ENCODE peak calls at places on chromosomes 13 and 19, in five cellular contexts. T is Karpas-422, B is OCI-LY7, G is neuronal stem cell, I is GM06990. L is an unnamed sample.

GRCh38 chr19:47228937-47229673 is 1.9 kb downstream of the BBC3 start:
- DNase-seq in T (no peak), B (peak; percentile 42), G (no peak), I (peak; percentile 38), L (peak; percentile 42)

GRCh38 chr19:19232231-19232630 is 20.5 kb downstream of the NCAN start:
- DNase-seq in T (no peak), B (no peak), G (no peak), I (no peak), L (no peak)

GRCh38 chr19:55624109-55625003 is at the start of gene ZNF784:
- DNase-seq in T (peak; percentile 99), B (peak; percentile 97), G (peak; percentile 96), I (peak; percentile 88), L (peak; percentile 95)

GRCh38 chr19:36121486-36122124 is 6.3 kb downstream of the TBCB start:
- DNase-seq in T (no peak), B (no peak), G (no peak), I (no peak), L (peak; percentile 30)

GRCh38 chr19:1154731-1155351 is 19.2 kb downstream of the SBNO2 start:
- DNase-seq in T (no peak), B (no peak), G (no peak), I (no peak), L (peak; percentile 84)

GRCh38 chr19:294819-295686 is 3.9 kb upstream of the PLPP2 start:
- DNase-seq in T (peak; percentile 61), B (peak; percentile 13), G (no peak), I (no peak), L (no peak)

GRCh38 chr19:20503536-20503935 is 62.0 kb downstream of the ZNF737 start:
- DNase-seq in T (no peak), B (no peak), G (no peak), I (no peak), L (no peak)

GRCh38 chr13:33536639-33537425 is 251.3 kb upstream of the STARD13 start:
- DNase-seq in T (no peak), B (no peak), G (no peak), I (no peak), L (no peak)

GRCh38 chr19:12840091-12841079 is 2.1 kb downstream of the MAST1 start:
- DNase-seq in T (peak; percentile 95), B (peak; percentile 90), G (peak; percentile 98), I (peak; percentile 77), L (peak; percentile 82)

GRCh38 chr13:37870895-37871550 is 1.5 kb upstream of the TRPC4 start:
- DNase-seq in T (no peak), B (no peak), G (no peak), I (no peak), L (no peak)

GRCh38 chr13:45372189-45373115 is 31.5 kb upstream of the TPT1 start:
- DNase-seq in T (no peak), B (no peak), G (no peak), I (no peak), L (no peak)

GRCh38 chr13:45368571-45368970 is 27.6 kb upstream of the TPT1 start:
- DNase-seq in T (no peak), B (no peak), G (no peak), I (no peak), L (no peak)

GRCh38 chr13:45369116-45369515 is 28.1 kb upstream of the TPT1 start:
- DNase-seq in T (no peak), B (no peak), G (no peak), I (no peak), L (no peak)

GRCh38 chr13:45373116-45373606 is 32.2 kb upstream of the TPT1 start:
- DNase-seq in T (no peak), B (no peak), G (no peak), I (no peak), L (no peak)

GRCh38 chr13:45370922-45371406 is 30.0 kb upstream of the TPT1 start:
- DNase-seq in T (peak; percentile 79), B (peak; percentile 19), G (peak; percentile 75), I (peak; percentile 48), L (peak; percentile 72)
- H3K4me3 ChIP-seq in T (no peak overlapping the region), B (no peak overlapping the region), G (no peak overlapping the region), I (no peak overlapping the region), L (peak overlapping the region; percentile 33)

GRCh38 chr13:50152655-50153309 is 137.5 kb downstream of the KCNRG start:
- DNase-seq in T (peak; percentile 71), B (peak; percentile 81), G (no peak), I (no peak), L (no peak)
- H3K4me3 ChIP-seq in T (peak overlapping the region; percentile 36), B (peak overlapping the region; percentile 52), G (no peak overlapping the region), I (no peak overlapping the region), L (no peak overlapping the region)

DNA sequence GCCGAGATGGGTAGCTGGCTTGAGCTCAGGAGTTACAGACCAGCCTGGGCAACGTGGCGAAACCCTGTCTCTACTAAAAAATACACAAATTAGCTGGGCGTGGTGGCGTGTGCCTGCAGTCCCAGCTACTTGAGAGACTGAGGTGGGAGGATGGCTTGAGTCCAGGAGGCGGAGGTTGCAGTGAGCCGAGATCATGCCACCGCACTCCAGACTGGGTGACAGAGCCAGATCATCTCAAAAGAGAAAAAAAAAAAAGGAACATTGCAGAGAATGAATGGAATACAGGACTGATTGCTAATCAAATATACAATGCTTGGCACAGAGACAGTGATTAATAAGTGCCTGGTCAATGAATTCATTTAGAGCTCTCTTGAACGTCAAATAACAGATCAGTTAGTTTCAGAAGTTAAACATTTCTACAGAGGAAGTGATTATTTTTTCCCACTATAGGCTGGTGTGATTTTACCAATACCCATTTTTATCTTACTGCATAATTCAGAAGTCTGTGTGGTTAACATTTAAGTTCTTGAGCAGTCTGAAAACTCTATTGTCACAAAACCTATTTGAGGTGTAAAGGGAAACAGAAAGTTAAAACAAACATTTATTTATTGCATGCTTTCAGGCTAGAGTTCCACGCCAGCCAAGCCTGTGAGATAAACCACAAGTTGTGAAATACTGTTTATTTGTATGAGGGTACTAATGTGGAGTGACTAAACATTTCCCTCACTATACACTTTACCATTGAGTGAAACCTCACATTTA is 7.7 kb upstream of the TBC1D4 start:
- DNase-seq in T (no peak), B (no peak), G (no peak), I (peak; percentile 44), L (peak; percentile 36)
- H3K4me3 ChIP-seq in T (no peak overlapping the region), B (no peak overlapping the region), G (no peak overlapping the region), I (no peak overlapping the region), L (no peak overlapping the region)

GRCh38 chr13:66994097-66994496 is 236.0 kb downstream of the PCDH9 start:
- DNase-seq in T (peak; percentile 93), B (peak; percentile 90), G (peak; percentile 65), I (no peak), L (peak; percentile 76)

GRCh38 chr13:66996503-66996902 is 233.6 kb downstream of the PCDH9 start:
- DNase-seq in T (no peak), B (no peak), G (no peak), I (no peak), L (no peak)

GRCh38 chr13:66995366-66995663 is 234.8 kb downstream of the PCDH9 start:
- DNase-seq in T (no peak), B (peak; percentile 96), G (no peak), I (no peak), L (no peak)

GRCh38 chr13:66992683-66993082 is 237.5 kb downstream of the PCDH9 start:
- DNase-seq in T (no peak), B (no peak), G (no peak), I (no peak), L (no peak)

GRCh38 chr13:66994498-66995365 is 235.4 kb downstream of the PCDH9 start:
- DNase-seq in T (peak; percentile 53), B (peak; percentile 64), G (no peak), I (no peak), L (no peak)
- H3K4me3 ChIP-seq in T (peak overlapping the region; percentile 55), B (peak overlapping the region; percentile 49), G (no peak overlapping the region), I (no peak overlapping the region), L (peak overlapping the region; percentile 21)

DNA sequence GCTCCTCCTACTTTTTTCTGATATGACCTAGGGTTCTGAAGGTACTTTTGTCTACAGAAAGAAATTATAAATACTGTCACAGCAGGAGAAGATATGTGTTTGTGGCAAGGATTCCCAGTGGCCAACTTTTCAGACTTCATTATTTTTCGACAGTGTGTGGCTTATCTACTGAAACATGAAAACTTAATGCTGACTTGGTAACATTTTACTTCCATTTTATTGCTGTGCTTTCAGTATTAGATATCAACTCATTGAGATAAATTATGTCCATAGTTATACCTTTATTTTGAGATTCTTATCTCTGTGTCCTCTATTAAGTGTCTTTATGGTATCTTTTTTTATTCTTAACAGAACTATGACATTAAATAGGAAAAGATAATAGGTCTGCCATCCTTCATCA is 700.0 kb downstream of the PCDH9 start:
- DNase-seq in T (no peak), B (no peak), G (no peak), I (no peak), L (no peak)
- H3K4me3 ChIP-seq in T (no peak overlapping the region), B (no peak overlapping the region), G (no peak overlapping the region), I (no peak overlapping the region), L (no peak overlapping the region)

GRCh38 chr19:17754634-17755532 is 3.6 kb downstream of the FCHO1 start:
- DNase-seq in T (peak; percentile 65), B (peak; percentile 89), G (no peak), I (peak; percentile 59), L (no peak)
- H3K4me3 ChIP-seq in T (no peak overlapping the region), B (peak overlapping the region; percentile 54), G (no peak overlapping the region), I (peak overlapping the region; percentile 20), L (no peak overlapping the region)

GRCh38 chr19:42134671-42135070 is 2.4 kb upstream of the POU2F2 start:
- DNase-seq in T (no peak), B (no peak), G (no peak), I (no peak), L (no peak)

GRCh38 chr19:42130254-42130573 is 2.0 kb downstream of the POU2F2 start:
- DNase-seq in T (no peak), B (no peak), G (no peak), I (no peak), L (no peak)

GRCh38 chr19:42131149-42132029 is 857 bp downstream of the POU2F2 start:
- DNase-seq in T (peak; percentile 63), B (peak; percentile 20), G (no peak), I (no peak), L (no peak)

GRCh38 chr19:42132030-42132628 is at the start of gene POU2F2:
- DNase-seq in T (peak; percentile 96), B (peak; percentile 92), G (no peak), I (peak; percentile 80), L (peak; percentile 21)

GRCh38 chr19:42132851-42133528 is 744 bp upstream of the POU2F2 start:
- DNase-seq in T (peak; percentile 94), B (peak; percentile 92), G (peak; percentile 72), I (peak; percentile 89), L (peak; percentile 70)
- H3K4me3 ChIP-seq in T (peak overlapping the region; percentile 78), B (peak overlapping the region; percentile 96), G (peak overlapping the region; percentile 28), I (peak overlapping the region; percentile 68), L (peak overlapping the region; percentile 29)

GRCh38 chr13:75770164-75771145 is 134.3 kb downstream of the LMO7 start:
- DNase-seq in T (no peak), B (no peak), G (no peak), I (no peak), L (no peak)

GRCh38 chr13:75771818-75772217 is 135.7 kb downstream of the LMO7 start:
- DNase-seq in T (no peak), B (no peak), G (no peak), I (no peak), L (no peak)

GRCh38 chr13:75769141-75769905 is 133.2 kb downstream of the LMO7 start:
- DNase-seq in T (no peak), B (no peak), G (no peak), I (no peak), L (no peak)

GRCh38 chr13:75776550-75776949 is 140.4 kb downstream of the LMO7 start:
- DNase-seq in T (no peak), B (no peak), G (no peak), I (no peak), L (no peak)

GRCh38 chr13:75774176-75774575 is 138.0 kb downstream of the LMO7 start:
- DNase-seq in T (no peak), B (no peak), G (no peak), I (no peak), L (no peak)
- H3K4me3 ChIP-seq in T (no peak overlapping the region), B (no peak overlapping the region), G (no peak overlapping the region), I (no peak overlapping the region), L (no peak overlapping the region)

L was measured in testis.